ENCODE peak calls at places on chromosome 16, in five cellular contexts. V is WERI-Rb-1; Z is Right ventricle myocardium superior; A is ureter; F is effector CD8-positive, alpha-beta T cell. E is an unnamed sample.

GRCh38 chr16:4313563-4314531 is 2.0 kb upstream of the GLIS2 start:
- DNase-seq in F (no peak), Z (no peak), A (peak; percentile 48), V (no peak), E (no peak)

GRCh38 chr16:19437280-19437679 is 19.6 kb downstream of the TMC5 start:
- DNase-seq in Z (no peak), A (no peak), V (no peak), F (no peak), E (no peak)

GRCh38 chr16:56950881-56951771 is 10.6 kb upstream of the CETP start:
- DNase-seq in Z (no peak), A (no peak), F (peak; percentile 10), V (peak; percentile 78), E (peak; percentile 40)

GRCh38 chr16:23699100-23699499 is 13.9 kb downstream of the ERN2 start:
- DNase-seq in V (no peak), Z (no peak), F (no peak), A (peak; percentile 86), E (no peak)

GRCh38 chr16:80197790-80198201 is 343.0 kb upstream of the DYNLRB2 start:
- DNase-seq in Z (no peak), V (no peak), A (no peak), F (no peak), E (no peak)

GRCh38 chr16:24520983-24521382 is 18.4 kb upstream of the RBBP6 start:
- DNase-seq in Z (no peak), V (no peak), F (no peak), A (no peak), E (no peak)

GRCh38 chr16:57331355-57331754 is 27.2 kb upstream of the CCL22 start:
- DNase-seq in V (no peak), F (no peak), A (no peak), Z (no peak), E (no peak)

GRCh38 chr16:67241008-67241900 is 6.0 kb downstream of the FHOD1 start:
- DNase-seq in F (no peak), A (no peak), V (no peak), Z (peak; percentile 83), E (no peak)

GRCh38 chr16:66344533-66345145 is 21.9 kb upstream of the CDH5 start:
- DNase-seq in V (peak; percentile 28), Z (no peak), A (no peak), F (no peak), E (peak; percentile 20)

GRCh38 chr16:27768651-27769270 is 218.8 kb downstream of the KATNIP start:
- DNase-seq in V (no peak), Z (peak; percentile 13), F (no peak), A (no peak), E (no peak)

GRCh38 chr16:68786685-68787418 is 49.8 kb downstream of the CDH1 start:
- DNase-seq in A (no peak), V (no peak), F (no peak), Z (no peak), E (no peak)